ENCODE peak calls at places on chromosomes 13 and 19, in nine cellular contexts. H, O, R, F, Q, X, U, S and B are unnamed samples.

GRCh38 chr13:66887088-66887487 is 343.0 kb downstream of the PCDH9 start:
- DNase-seq in H (no peak), O (no peak), R (no peak), F (no peak), Q (no peak), X (no peak), U (no peak), S (no peak), B (no peak)

GRCh38 chr19:15357906-15358305 is 21.7 kb downstream of the AKAP8 start:
- DNase-seq in H (no peak), O (no peak), R (no peak), F (no peak), Q (no peak), X (no peak), U (no peak), S (no peak), B (no peak)

GRCh38 chr13:59270327-59270726 is 893.4 kb downstream of the DIAPH3 start:
- DNase-seq in H (no peak), O (no peak), R (no peak), F (no peak), Q (no peak), X (no peak), U (no peak), S (no peak), B (no peak)

GRCh38 chr19:55212447-55212846 is 3.1 kb upstream of the PTPRH start:
- DNase-seq in H (peak), O (no peak), R (peak), F (no peak), Q (no peak), X (no peak), U (no peak), S (no peak), B (no peak)

GRCh38 chr13:109451726-109452125 is 334.7 kb downstream of the IRS2 start:
- DNase-seq in H (no peak), O (no peak), R (no peak), F (no peak), Q (no peak), X (no peak), U (no peak), S (no peak), B (no peak)

GRCh38 chr19:55165952-55166529 is 372 bp downstream of the DNAAF3 start:
- DNase-seq in H (peak), O (no peak), R (peak), F (peak), Q (peak), X (peak), U (peak), S (no peak), B (no peak)

GRCh38 chr13:98541701-98542203 is 35.2 kb downstream of the STK24 start:
- DNase-seq in H (no peak), O (no peak), R (no peak), F (peak), Q (no peak), X (peak), U (no peak), S (no peak), B (no peak)

GRCh38 chr13:33723365-33723764 is 94.6 kb upstream of the RFC3 start:
- DNase-seq in H (no peak), O (no peak), R (no peak), F (no peak), Q (no peak), X (no peak), U (no peak), S (no peak), B (no peak)

GRCh38 chr13:99610702-99611289 is 109.5 kb downstream of the TM9SF2 start:
- DNase-seq in H (no peak), O (no peak), R (no peak), F (no peak), Q (no peak), X (no peak), U (no peak), S (no peak), B (no peak)

GRCh38 chr13:60273971-60274370 is 110.2 kb upstream of the DIAPH3 start:
- DNase-seq in H (no peak), O (no peak), R (no peak), F (no peak), Q (no peak), X (no peak), U (peak), S (no peak), B (no peak)

GRCh38 chr13:111361046-111361872 is 40.8 kb downstream of the TEX29 start:
- DNase-seq in H (no peak), O (no peak), R (no peak), F (no peak), Q (no peak), X (no peak), U (no peak), S (peak), B (no peak)

GRCh38 chr19:50387176-50387867 is 3.2 kb downstream of the POLD1 start:
- DNase-seq in H (no peak), O (no peak), R (no peak), F (no peak), Q (no peak), X (no peak), U (no peak), S (no peak), B (no peak)

GRCh38 chr19:51372649-51373504 is at the start of gene NKG7:
- DNase-seq in H (no peak), O (no peak), R (no peak), F (no peak), Q (no peak), X (no peak), U (no peak), S (no peak), B (no peak)

GRCh38 chr19:45098521-45099464 is 5.8 kb downstream of the PPP1R37 start:
- DNase-seq in H (no peak), O (no peak), R (peak), F (peak), Q (no peak), X (no peak), U (no peak), S (no peak), B (no peak)

GRCh38 chr13:93180376-93180966 is 46.1 kb upstream of the GPC6 start:
- DNase-seq in H (no peak), O (no peak), R (no peak), F (no peak), Q (no peak), X (no peak), U (peak), S (no peak), B (no peak)

GRCh38 chr19:29497686-29498436 is 27.9 kb upstream of the VSTM2B start:
- DNase-seq in H (no peak), O (no peak), R (no peak), F (no peak), Q (no peak), X (no peak), U (no peak), S (no peak), B (peak)

GRCh38 chr13:39957868-39958676 is 302.6 kb downstream of the COG6 start:
- DNase-seq in H (no peak), O (no peak), R (no peak), F (no peak), Q (no peak), X (no peak), U (no peak), S (no peak), B (no peak)

GRCh38 chr19:35959040-35959967 is 23.1 kb downstream of the LRFN3 start:
- DNase-seq in H (no peak), O (no peak), R (peak), F (no peak), Q (no peak), X (no peak), U (no peak), S (no peak), B (no peak)

DNA sequence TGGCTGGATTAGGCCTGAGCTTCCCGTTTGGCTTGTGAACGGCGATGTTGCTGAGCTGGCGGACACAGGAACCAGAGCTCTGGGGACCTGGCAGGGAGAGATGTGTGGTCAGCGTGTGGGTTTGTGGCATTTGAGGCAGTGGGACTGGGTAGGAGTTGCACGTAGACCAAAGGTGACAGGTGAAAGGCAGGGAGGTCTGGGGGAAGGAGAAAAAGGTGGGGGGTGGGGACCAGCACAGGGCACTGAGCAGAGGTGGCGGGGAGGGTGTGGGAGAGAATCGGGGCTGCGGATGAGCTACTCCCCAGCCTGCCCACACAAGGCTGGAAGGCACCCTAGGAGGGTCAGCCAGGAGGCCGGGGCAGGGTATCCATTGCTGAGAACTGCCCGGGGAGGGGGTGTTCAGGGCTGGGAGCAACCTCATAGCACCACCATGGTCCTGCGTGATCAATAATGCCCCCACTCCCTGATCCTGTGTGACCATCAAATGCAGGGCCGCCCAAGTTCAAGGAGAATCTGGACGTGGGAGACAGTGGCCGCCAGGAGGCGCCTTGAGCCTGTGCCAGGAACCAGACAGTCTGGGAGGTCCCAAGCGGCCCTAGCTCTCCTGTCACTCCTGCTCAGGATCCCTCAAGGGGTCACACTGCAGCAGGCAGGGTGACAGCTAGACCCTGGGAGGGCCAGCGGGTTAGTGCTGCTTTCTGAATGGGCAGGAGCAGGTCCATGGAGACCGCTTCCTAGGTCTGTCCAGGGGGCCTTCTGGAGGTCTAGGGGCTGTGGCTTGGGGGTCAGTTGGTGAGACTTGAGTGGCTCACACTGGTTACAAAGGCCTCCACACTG is 12.8 kb upstream of the SELENOW start:
- DNase-seq in H (no peak), O (no peak), R (peak), F (peak), Q (peak), X (peak), U (no peak), S (no peak), B (no peak)
- TF ChIP-seq CTCF in H (peak), O (peak), R (peak), F (peak), Q (peak), X (peak), U (peak), S (no peak), B (peak)

GRCh38 chr19:41019346-41019745 is 28.3 kb downstream of the CYP2B6 start:
- DNase-seq in H (no peak), O (no peak), R (no peak), F (no peak), Q (no peak), X (no peak), U (no peak), S (no peak), B (peak)

GRCh38 chr19:41016488-41017071 is 25.5 kb downstream of the CYP2B6 start:
- DNase-seq in H (no peak), O (no peak), R (no peak), F (no peak), Q (no peak), X (no peak), U (no peak), S (peak), B (peak)

GRCh38 chr19:41014643-41015042 is 23.6 kb downstream of the CYP2B6 start:
- DNase-seq in H (no peak), O (no peak), R (no peak), F (no peak), Q (no peak), X (no peak), U (no peak), S (no peak), B (peak)

GRCh38 chr19:41023193-41023592 is 32.1 kb downstream of the CYP2B6 start:
- DNase-seq in H (no peak), O (no peak), R (no peak), F (no peak), Q (no peak), X (no peak), U (no peak), S (no peak), B (peak)

GRCh38 chr19:41018736-41019290 is 27.7 kb downstream of the CYP2B6 start:
- DNase-seq in H (no peak), O (no peak), R (no peak), F (no peak), Q (no peak), X (no peak), U (no peak), S (no peak), B (peak)
- TF ChIP-seq CTCF in H (no peak), O (no peak), R (no peak), F (no peak), Q (no peak), X (no peak), U (no peak), S (no peak), B (no peak)

GRCh38 chr13:26133286-26133685 is 81.5 kb upstream of the SHISA2 start:
- DNase-seq in H (no peak), O (no peak), R (no peak), F (no peak), Q (no peak), X (no peak), U (no peak), S (no peak), B (no peak)

GRCh38 chr13:26128676-26129075 is 76.9 kb upstream of the SHISA2 start:
- DNase-seq in H (no peak), O (no peak), R (no peak), F (no peak), Q (no peak), X (no peak), U (no peak), S (no peak), B (no peak)

GRCh38 chr13:26133851-26134250 is 82.0 kb upstream of the SHISA2 start:
- DNase-seq in H (no peak), O (no peak), R (no peak), F (no peak), Q (no peak), X (no peak), U (no peak), S (no peak), B (no peak)

DNA sequence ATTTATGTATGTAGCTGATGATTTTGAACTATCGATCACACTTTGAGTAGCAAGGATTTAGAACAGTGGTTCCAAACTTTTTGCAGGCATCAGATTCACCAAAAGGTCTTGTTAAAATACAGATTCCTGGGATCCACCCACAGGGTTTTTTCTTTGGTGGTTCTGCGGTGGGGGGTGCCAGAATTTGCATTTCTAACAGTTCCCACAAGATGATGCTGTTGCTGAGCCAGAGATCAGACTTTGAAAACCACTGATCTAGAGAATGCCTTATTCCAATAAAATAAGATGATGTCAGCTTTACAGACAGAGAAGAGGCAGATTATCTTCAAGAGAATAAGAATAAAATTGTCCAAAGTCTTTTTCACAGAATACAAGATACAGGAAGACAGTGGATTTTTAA is 80.9 kb upstream of the SHISA2 start:
- DNase-seq in H (no peak), O (no peak), R (no peak), F (no peak), Q (no peak), X (peak), U (no peak), S (no peak), B (no peak)
- TF ChIP-seq CTCF in H (peak), O (no peak), R (no peak), F (peak), Q (no peak), X (peak), U (peak), S (no peak), B (no peak)

DNA sequence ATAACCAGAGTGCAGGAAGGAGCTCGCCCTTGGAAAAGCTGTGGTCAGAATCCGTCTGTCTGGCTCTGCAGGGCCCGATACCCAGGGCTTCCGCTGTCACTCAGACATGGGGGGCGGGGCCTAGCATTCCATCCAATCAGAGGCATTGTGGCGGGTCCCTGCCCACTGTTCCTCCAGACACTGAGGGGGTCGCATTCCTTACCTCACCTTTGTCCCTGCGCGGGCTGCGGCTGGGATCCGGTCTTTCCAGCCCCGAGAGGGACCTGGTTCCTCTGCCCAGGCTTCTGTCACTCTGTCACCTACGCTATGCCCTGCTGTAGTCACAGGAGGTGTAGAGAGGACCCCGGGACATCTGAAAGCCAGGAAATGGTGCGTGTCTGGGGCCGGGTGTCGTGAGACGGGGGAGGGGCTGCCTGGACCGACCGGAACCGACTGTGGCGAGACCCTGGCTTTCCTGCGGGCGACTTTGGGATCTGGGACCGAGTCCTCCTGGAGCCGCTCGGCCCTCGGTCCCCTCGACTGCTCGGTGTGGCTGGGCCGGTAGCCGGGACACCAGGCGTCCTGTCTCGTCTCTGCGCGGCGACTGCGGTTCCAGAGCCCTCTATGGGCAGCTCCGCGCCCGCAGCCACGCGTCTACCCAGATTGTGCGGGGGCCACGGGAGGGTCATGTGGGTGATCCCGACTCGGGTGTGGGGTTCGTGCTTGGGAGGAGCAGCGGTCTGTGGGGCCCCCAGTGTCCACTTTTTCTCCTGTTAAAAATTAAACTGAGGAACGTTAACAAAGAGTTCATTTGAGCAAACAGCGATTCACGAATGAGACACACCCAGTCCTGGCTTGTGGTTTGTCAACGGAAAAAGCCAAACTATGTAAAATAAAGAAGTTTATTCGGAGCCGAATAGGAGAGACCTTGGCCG is at the start of gene ZNF69:
- DNase-seq in H (no peak), O (peak), R (peak), F (peak), Q (peak), X (peak), U (no peak), S (peak), B (peak)
- TF ChIP-seq CTCF in H (no peak), O (peak), R (peak), F (peak), Q (no peak), X (peak), U (peak), S (no peak), B (peak)

GRCh38 chr13:114244637-114245036 is 9.9 kb downstream of the CDC16 start:
- DNase-seq in H (no peak), O (no peak), R (no peak), F (no peak), Q (no peak), X (no peak), U (no peak), S (no peak), B (no peak)
- TF ChIP-seq CTCF in H (peak), O (no peak), R (no peak), F (no peak), Q (no peak), X (no peak), U (no peak), S (no peak), B (no peak)